ENCODE peak calls at places on chromosome 5, in five cellular contexts. V, L, T, J and G are unnamed samples.

GRCh38 chr5:148912714-148913398 is 86.4 kb downstream of the ADRB2 start:
- DNase-seq in J (no peak), L (no peak), V (no peak), T (no peak), G (no peak)

GRCh38 chr5:149048806-149049205 is 14.1 kb downstream of the SH3TC2 start:
- DNase-seq in L (no peak), V (no peak), J (no peak), T (no peak), G (no peak)

GRCh38 chr5:41980870-41981269 is 55.8 kb downstream of the FBXO4 start:
- DNase-seq in T (no peak), L (no peak), V (no peak), J (no peak), G (no peak)

GRCh38 chr5:142621227-142621626 is 64.7 kb downstream of the FGF1 start:
- DNase-seq in J (no peak), T (no peak), L (no peak), V (no peak), G (no peak)

GRCh38 chr5:43711496-43711895 is 108.5 kb downstream of the NNT start:
- DNase-seq in L (no peak), T (no peak), J (no peak), V (no peak), G (no peak)

GRCh38 chr5:35924950-35925722 is 13.3 kb downstream of the CAPSL start:
- DNase-seq in J (peak), L (peak), V (peak), T (no peak), G (no peak)

GRCh38 chr5:64285188-64286130 is 119.8 kb downstream of the RNF180 start:
- DNase-seq in V (no peak), T (no peak), J (no peak), L (no peak), G (no peak)

GRCh38 chr5:43315262-43315661 is 2.0 kb upstream of the HMGCS1 start:
- DNase-seq in J (no peak), L (no peak), T (no peak), V (no peak), G (no peak)

GRCh38 chr5:42487821-42488220 is 64.6 kb downstream of the GHR start:
- DNase-seq in T (no peak), J (no peak), V (no peak), L (no peak), G (no peak)

GRCh38 chr5:126253406-126253805 is 169.8 kb upstream of the GRAMD2B start:
- DNase-seq in T (no peak), V (no peak), L (no peak), J (no peak), G (no peak)

GRCh38 chr5:392431-392988 is 50.5 kb upstream of the EXOC3 start:
- DNase-seq in L (peak), T (no peak), V (peak), J (peak), G (peak)

GRCh38 chr5:157948738-157949410 is 89.9 kb upstream of the CLINT1 start:
- DNase-seq in V (peak), J (peak), T (peak), L (peak), G (peak)

GRCh38 chr5:120159155-120159554 is 304.9 kb upstream of the PRR16 start:
- DNase-seq in L (no peak), T (no peak), J (no peak), V (no peak), G (no peak)

GRCh38 chr5:178532666-178533065 is 57.5 kb downstream of the COL23A1 start:
- DNase-seq in V (no peak), J (no peak), T (no peak), L (no peak), G (no peak)

GRCh38 chr5:78972654-78973428 is 12.3 kb downstream of the ARSB start:
- DNase-seq in J (no peak), T (no peak), V (no peak), L (no peak), G (no peak)

GRCh38 chr5:151222769-151223446 is 984 bp downstream of the CCDC69 start:
- DNase-seq in T (no peak), L (peak), V (peak), J (peak), G (no peak)